ENCODE peak calls at places on chromosome 3, in five cellular contexts. P is aorta, I is HEK293T, D is nucleus accumbens, V is astrocyte of the cerebellum. C is an unnamed sample.

GRCh38 chr3:119690043-119690656 is 12.7 kb upstream of the CFAP91 start:
- DNase-seq in V (peak; percentile 29), P (no peak), D (no peak), I (peak; percentile 39), C (no peak)

GRCh38 chr3:178320481-178321352 is 215.5 kb upstream of the KCNMB2 start:
- DNase-seq in I (no peak), P (no peak), V (peak; percentile 60), D (no peak), C (peak; percentile 93)

GRCh38 chr3:138914870-138915502 is 32.0 kb downstream of the FOXL2 start:
- DNase-seq in P (no peak), V (no peak), D (no peak), I (no peak), C (peak; percentile 24)

GRCh38 chr3:36397856-36398255 is 17.6 kb downstream of the STAC start:
- DNase-seq in V (no peak), I (no peak), P (no peak), D (no peak), C (no peak)

GRCh38 chr3:108472011-108472591 is 38.3 kb downstream of the MYH15 start:
- DNase-seq in I (no peak), V (peak; percentile 63), D (no peak), P (no peak), C (no peak)

GRCh38 chr3:184795493-184796198 is 16.3 kb upstream of the VPS8 start:
- DNase-seq in D (no peak), I (no peak), V (no peak), P (no peak), C (no peak)

GRCh38 chr3:64220161-64220560 is 5.1 kb downstream of the PRICKLE2 start:
- DNase-seq in I (no peak), P (no peak), V (no peak), D (no peak), C (no peak)

GRCh38 chr3:170228093-170228766 is 6.0 kb downstream of the PRKCI start:
- DNase-seq in D (no peak), P (no peak), V (no peak), I (no peak), C (no peak)

GRCh38 chr3:59535791-59536221 is 486.0 kb upstream of the CFAP20DC start:
- DNase-seq in V (no peak), I (no peak), P (no peak), D (no peak), C (no peak)

GRCh38 chr3:138222316-138222715 is 35.2 kb downstream of the ARMC8 start:
- DNase-seq in P (no peak), V (no peak), D (no peak), I (no peak), C (no peak)

GRCh38 chr3:7504886-7505775 is 644.2 kb downstream of the GRM7 start:
- DNase-seq in P (no peak), V (peak; percentile 99), I (no peak), D (no peak), C (no peak)

GRCh38 chr3:179081885-179082284 is 10.3 kb upstream of the ZMAT3 start:
- DNase-seq in I (no peak), D (no peak), P (no peak), V (no peak), C (no peak)

GRCh38 chr3:182636646-182637045 is 156.7 kb upstream of the ATP11B start:
- DNase-seq in I (no peak), V (no peak), D (no peak), P (no peak), C (no peak)

GRCh38 chr3:186990878-186991308 is 60.6 kb downstream of the ST6GAL1 start:
- DNase-seq in I (no peak), D (no peak), V (peak; percentile 47), P (no peak), C (no peak)

GRCh38 chr3:50170689-50171088 is 15.6 kb downstream of the SEMA3F start:
- DNase-seq in I (no peak), D (no peak), V (no peak), P (peak; percentile 87), C (no peak)

GRCh38 chr3:52596658-52597265 is 60.4 kb downstream of the UQCC5 start:
- DNase-seq in P (no peak), D (no peak), V (no peak), I (no peak), C (no peak)

GRCh38 chr3:170599083-170599482 is 13.2 kb upstream of the SLC7A14 start:
- DNase-seq in I (no peak), P (no peak), V (no peak), D (no peak), C (no peak)

GRCh38 chr3:3519266-3519665 is 280.0 kb upstream of the LRRN1 start:
- DNase-seq in D (no peak), V (no peak), I (no peak), P (no peak), C (no peak)

GRCh38 chr3:125644036-125645025 is 49.0 kb upstream of the OSBPL11 start:
- DNase-seq in D (no peak), V (no peak), I (no peak), P (no peak), C (peak; percentile 9)

GRCh38 chr3:53658613-53659193 is 164.3 kb downstream of the CACNA1D start:
- DNase-seq in D (no peak), V (no peak), I (peak; percentile 50), P (no peak), C (no peak)

C was measured in cerebellar cortex.